ENCODE peak calls at places on chromosomes 11 and 22, in five cellular contexts. H is neuronal stem cell, A is H9, Q is H1, W is trophoblast cell. R is an unnamed sample.

GRCh38 chr11:109527496-109527895 is 105.5 kb downstream of the C11orf87 start:
- DNase-seq in H (no peak), A (no peak), Q (no peak), W (peak; percentile 69), R (peak; percentile 16)

GRCh38 chr11:68457214-68457897 is 3.2 kb upstream of the PPP6R3 start:
- DNase-seq in H (no peak), A (no peak), Q (no peak), W (no peak), R (no peak)

GRCh38 chr22:24431309-24432034 is 4.1 kb downstream of the ADORA2A start:
- DNase-seq in H (no peak), A (no peak), Q (no peak), W (no peak), R (no peak)

GRCh38 chr22:43085658-43086606 is 3.3 kb downstream of the TTLL1 start:
- DNase-seq in H (no peak), A (no peak), Q (no peak), W (no peak), R (no peak)

GRCh38 chr11:10302294-10302743 is 2.6 kb upstream of the ADM start:
- DNase-seq in H (no peak), A (no peak), Q (no peak), W (peak; percentile 26), R (no peak)

GRCh38 chr11:358129-358805 is 11.0 kb upstream of the B4GALNT4 start:
- DNase-seq in H (no peak), A (peak; percentile 31), Q (no peak), W (no peak), R (no peak)

GRCh38 chr11:111795333-111795985 is 29.3 kb upstream of the PPP2R1B start:
- DNase-seq in H (no peak), A (no peak), Q (no peak), W (peak; percentile 93), R (peak; percentile 82)

GRCh38 chr11:95968585-95968984 is 44.7 kb upstream of the MTMR2 start:
- DNase-seq in H (no peak), A (no peak), Q (no peak), W (no peak), R (peak; percentile 12)

GRCh38 chr22:21942407-21942895 is 10.2 kb downstream of the PPM1F start:
- DNase-seq in H (no peak), A (no peak), Q (no peak), W (peak; percentile 67), R (peak; percentile 88)

GRCh38 chr22:41766476-41766875 is 34.0 kb upstream of the CCDC134 start:
- DNase-seq in H (no peak), A (no peak), Q (no peak), W (no peak), R (no peak)

GRCh38 chr11:16784097-16784496 is 45.6 kb downstream of the C11orf58 start:
- DNase-seq in H (peak; percentile 64), A (no peak), Q (no peak), W (no peak), R (no peak)

GRCh38 chr11:47212938-47213337 is 1.8 kb upstream of the DDB2 start:
- DNase-seq in H (no peak), A (no peak), Q (no peak), W (peak; percentile 61), R (no peak)

GRCh38 chr11:8834379-8834778 is 76.6 kb upstream of the AKIP1 start:
- DNase-seq in H (no peak), A (no peak), Q (no peak), W (peak; percentile 84), R (no peak)

GRCh38 chr22:44292007-44292370 is 20.8 kb downstream of the SHISAL1 start:
- DNase-seq in H (no peak), A (peak; percentile 79), Q (no peak), W (no peak), R (no peak)

GRCh38 chr11:46682773-46683752 is 17.4 kb downstream of the ARHGAP1 start:
- DNase-seq in H (no peak), A (no peak), Q (no peak), W (peak; percentile 87), R (no peak)

GRCh38 chr11:33317662-33318061 is 60.5 kb downstream of the HIPK3 start:
- DNase-seq in H (no peak), A (no peak), Q (no peak), W (no peak), R (peak; percentile 56)

GRCh38 chr11:12538889-12539421 is 135.3 kb upstream of the TEAD1 start:
- DNase-seq in H (no peak), A (no peak), Q (no peak), W (no peak), R (no peak)

GRCh38 chr22:38569181-38569971 is 607 bp downstream of the DMC1 start:
- DNase-seq in H (no peak), A (no peak), Q (peak; percentile 80), W (peak; percentile 18), R (no peak)

GRCh38 chr11:102840018-102840417 is 3.4 kb downstream of the MMP3 start:
- DNase-seq in H (no peak), A (no peak), Q (no peak), W (no peak), R (no peak)

GRCh38 chr11:83047515-83048225 is 24.0 kb downstream of the RAB30 start:
- DNase-seq in H (no peak), A (no peak), Q (no peak), W (peak; percentile 80), R (peak; percentile 65)

GRCh38 chr11:75014129-75014528 is 25.4 kb downstream of the NEU3 start:
- DNase-seq in H (no peak), A (no peak), Q (no peak), W (no peak), R (peak; percentile 95)

GRCh38 chr22:21709688-21710087 is 25.9 kb downstream of the YPEL1 start:
- DNase-seq in H (no peak), A (no peak), Q (no peak), W (no peak), R (no peak)

GRCh38 chr11:79369094-79369493 is 71.7 kb downstream of the TENM4 start:
- DNase-seq in H (no peak), A (no peak), Q (no peak), W (no peak), R (no peak)

GRCh38 chr22:27989758-27990450 is 70.8 kb upstream of the PITPNB start:
- DNase-seq in H (no peak), A (peak; percentile 24), Q (no peak), W (no peak), R (no peak)

GRCh38 chr22:48055827-48056226 is 1293.4 kb downstream of the TBC1D22A start:
- DNase-seq in H (no peak), A (no peak), Q (no peak), W (no peak), R (no peak)

GRCh38 chr11:88300888-88301477 is 36.6 kb downstream of the CTSC start:
- DNase-seq in H (no peak), A (peak; percentile 85), Q (no peak), W (no peak), R (no peak)

GRCh38 chr11:67290801-67291200 is 1.7 kb downstream of the ANKRD13D start:
- DNase-seq in H (no peak), A (no peak), Q (no peak), W (no peak), R (no peak)

GRCh38 chr22:46128606-46129005 is 21.7 kb upstream of the PPARA start:
- DNase-seq in H (no peak), A (no peak), Q (no peak), W (no peak), R (no peak)

GRCh38 chr11:116733386-116733755 is 39.4 kb downstream of the BUD13 start:
- DNase-seq in H (no peak), A (no peak), Q (no peak), W (no peak), R (no peak)

GRCh38 chr11:75520688-75521087 is 5.1 kb downstream of the GDPD5 start:
- DNase-seq in H (no peak), A (no peak), Q (no peak), W (no peak), R (no peak)

GRCh38 chr11:35391922-35392813 is 27.2 kb downstream of the SLC1A2 start:
- DNase-seq in H (peak; percentile 80), A (peak; percentile 87), Q (peak; percentile 98), W (peak; percentile 96), R (peak; percentile 84)

GRCh38 chr11:11940551-11940950 is 67.9 kb downstream of the DKK3 start:
- DNase-seq in H (no peak), A (no peak), Q (no peak), W (no peak), R (no peak)

GRCh38 chr22:35685731-35686130 is 31.9 kb upstream of the APOL5 start:
- DNase-seq in H (no peak), A (no peak), Q (no peak), W (peak; percentile 33), R (peak; percentile 50)

DNA sequence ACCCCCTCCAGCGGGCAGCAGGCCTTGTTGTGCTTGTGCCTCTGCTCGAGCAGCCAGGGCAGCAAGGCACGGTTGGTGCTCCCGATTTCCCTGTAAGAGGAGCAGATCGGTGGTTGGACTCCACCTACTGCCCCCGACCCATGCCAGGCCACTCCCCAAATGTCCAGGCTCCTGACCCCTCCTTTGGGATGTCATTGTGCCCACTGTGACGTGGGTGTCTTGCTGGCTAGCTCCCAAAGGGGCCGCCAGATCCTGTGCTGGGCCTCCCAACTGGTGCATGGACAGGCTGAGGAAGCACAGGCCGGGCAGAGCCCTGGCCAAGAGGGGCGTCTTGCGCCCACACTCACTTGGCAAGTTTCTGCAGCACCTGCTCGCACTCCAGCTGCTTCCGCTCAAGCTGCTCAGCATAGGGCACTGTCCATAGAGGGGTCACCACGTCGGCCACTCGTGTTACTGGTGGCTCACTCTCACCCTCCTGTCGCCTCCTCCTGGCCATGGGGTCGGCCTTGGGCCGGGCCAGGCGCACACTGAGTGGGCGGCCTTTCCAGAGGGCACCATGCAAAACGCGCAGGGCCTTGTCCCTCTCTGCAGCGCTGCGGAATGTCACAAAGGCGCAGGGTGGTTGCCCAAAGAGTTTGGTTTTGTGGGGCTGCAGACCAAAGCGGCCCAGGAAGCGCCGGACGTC is at the start of gene RANBP1:
- DNase-seq in H (no peak), A (no peak), Q (no peak), W (no peak), R (no peak)
- H3K14ac ChIP-seq in H (peak within 1 kb of the TSS; percentile 75), A (peak within 1 kb of the TSS; percentile 88), Q (no peak within 1 kb of the TSS), W (peak within 1 kb of the TSS; percentile 93), R (peak within 1 kb of the TSS; percentile 86)

GRCh38 chr11:120522736-120523135 is 11.2 kb downstream of the GRIK4 start:
- DNase-seq in H (no peak), A (no peak), Q (no peak), W (no peak), R (no peak)
- H3K14ac ChIP-seq in H (no peak overlapping the region), A (peak overlapping the region; percentile 60), Q (no peak overlapping the region), W (no peak overlapping the region), R (no peak overlapping the region)

DNA sequence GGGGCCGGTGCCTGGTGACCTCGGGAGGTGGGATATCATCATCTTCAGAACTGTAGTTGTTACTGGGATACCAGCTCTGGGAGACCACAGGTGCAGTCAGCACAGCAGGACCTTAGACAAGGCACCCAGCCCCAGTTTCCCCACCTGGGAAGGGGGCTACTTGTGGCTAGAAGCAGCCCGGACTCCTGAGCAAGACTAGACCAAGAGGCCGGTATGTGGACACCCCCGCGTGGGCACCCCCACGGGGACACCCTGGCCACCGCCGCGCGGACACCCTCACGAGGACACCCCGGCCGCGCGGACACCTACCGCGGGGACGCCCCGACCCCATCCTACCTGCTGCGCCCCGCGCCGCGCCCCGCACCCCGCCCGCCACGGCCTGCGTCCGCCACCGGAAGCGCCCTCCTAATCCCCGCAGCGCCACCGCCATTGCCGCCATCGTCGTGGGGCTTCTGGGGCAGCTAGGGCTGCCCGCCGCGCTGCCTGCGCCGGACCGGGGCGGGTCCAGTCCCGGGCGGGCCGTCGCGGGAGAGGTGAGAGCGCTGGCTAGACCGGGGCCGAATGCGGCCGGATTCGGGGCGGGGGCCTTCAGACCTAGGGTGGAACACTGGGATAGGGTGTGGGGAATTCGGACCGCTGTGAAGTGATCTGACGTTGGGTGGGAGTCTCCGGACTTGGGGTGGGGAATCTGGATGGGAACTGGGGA is at the start of the genes COMT and TXNRD2:
- DNase-seq in H (no peak), A (no peak), Q (no peak), W (peak; percentile 80), R (peak; percentile 57)
- H3K14ac ChIP-seq in H (no peak within 1 kb of the TSS), A (peak within 1 kb of the TSS; percentile 74), Q (no peak within 1 kb of the TSS), W (peak within 1 kb of the TSS; percentile 38), R (peak within 1 kb of the TSS; percentile 100)

GRCh38 chr11:125569913-125570621 is 790 bp downstream of the EI24 start:
- DNase-seq in H (no peak), A (no peak), Q (no peak), W (peak; percentile 30), R (peak; percentile 18)
- H3K14ac ChIP-seq in H (peak overlapping the region; percentile 71), A (peak overlapping the region; percentile 65), Q (no peak overlapping the region), W (peak overlapping the region; percentile 100), R (peak overlapping the region; percentile 96)